ENCODE peak calls at places on chromosomes 16 and 17, in eight cellular contexts. F is OCI-LY7, X is lung, H is heart left ventricle, I is spleen, D is uterus, A is astrocyte, Y is Peyer's patch. U is an unnamed sample. For H3K9me3, the result is how much of the 10 kb centered on the place peaks cover.

GRCh38 chr16:83113811-83114210 is 487.0 kb downstream of the CDH13 start:
- DNase-seq in F (no peak), X (no peak), H (no peak), I (no peak), D (no peak), A (no peak), Y (no peak), U (no peak)

GRCh38 chr16:15759070-15759469 is 97.8 kb downstream of the MYH11 start:
- DNase-seq in F (no peak), X (no peak), H (no peak), I (no peak), D (no peak), A (no peak), Y (no peak), U (no peak)

GRCh38 chr17:40524243-40524965 is 23.0 kb upstream of the TNS4 start:
- DNase-seq in F (no peak), X (no peak), H (no peak), I (peak), D (no peak), A (no peak), Y (peak), U (no peak)

GRCh38 chr16:54098247-54098646 is 188.3 kb downstream of the IRX3 start:
- DNase-seq in F (no peak), X (no peak), H (no peak), I (no peak), D (no peak), A (no peak), Y (no peak), U (no peak)

GRCh38 chr16:49399594-49400364 is 26.2 kb downstream of the C16orf78 start:
- DNase-seq in F (peak), X (no peak), H (no peak), I (no peak), D (no peak), A (no peak), Y (no peak), U (no peak)

GRCh38 chr17:41736983-41737679 is 2.7 kb upstream of the HAP1 start:
- DNase-seq in F (no peak), X (no peak), H (no peak), I (no peak), D (no peak), A (no peak), Y (no peak), U (no peak)

GRCh38 chr17:77501101-77501566 is 360.4 kb downstream of the SEC14L1 start:
- DNase-seq in F (peak), X (no peak), H (no peak), I (peak), D (peak), A (no peak), Y (no peak), U (no peak)

GRCh38 chr17:2138318-2138717 is 83.4 kb downstream of the HIC1 start:
- DNase-seq in F (peak), X (no peak), H (no peak), I (no peak), D (no peak), A (no peak), Y (no peak), U (no peak)

GRCh38 chr17:39195568-39196160 is 1.8 kb downstream of the CACNB1 start:
- DNase-seq in F (peak), X (peak), H (no peak), I (no peak), D (no peak), A (peak), Y (no peak), U (no peak)

GRCh38 chr16:5633845-5634440 is 536.3 kb upstream of the EEF2KMT start:
- DNase-seq in F (peak), X (no peak), H (no peak), I (no peak), D (no peak), A (no peak), Y (no peak), U (no peak)

GRCh38 chr17:27862848-27863247 is 30.3 kb downstream of the LYRM9 start:
- DNase-seq in F (no peak), X (no peak), H (no peak), I (no peak), D (no peak), A (no peak), Y (no peak), U (no peak)

GRCh38 chr17:81914103-81914850 is 3.1 kb upstream of the PCYT2 start:
- DNase-seq in F (no peak), X (no peak), H (no peak), I (no peak), D (no peak), A (no peak), Y (no peak), U (no peak)

GRCh38 chr17:57108656-57109392 is 23.8 kb downstream of the AKAP1 start:
- DNase-seq in F (no peak), X (no peak), H (no peak), I (no peak), D (no peak), A (no peak), Y (peak), U (no peak)

GRCh38 chr17:752620-753219 is 656 bp upstream of the GEMIN4 start:
- DNase-seq in F (no peak), X (peak), H (peak), I (peak), D (peak), A (peak), Y (peak), U (peak)

GRCh38 chr17:78766743-78767294 is 15.3 kb downstream of the CYTH1 start:
- DNase-seq in F (no peak), X (no peak), H (no peak), I (no peak), D (no peak), A (no peak), Y (no peak), U (no peak)
- H3K27ac ChIP-seq in F (no peak), X (no peak), H (no peak), I (peak), D (no peak), A (no peak), Y (no peak), U (no peak)

DNA sequence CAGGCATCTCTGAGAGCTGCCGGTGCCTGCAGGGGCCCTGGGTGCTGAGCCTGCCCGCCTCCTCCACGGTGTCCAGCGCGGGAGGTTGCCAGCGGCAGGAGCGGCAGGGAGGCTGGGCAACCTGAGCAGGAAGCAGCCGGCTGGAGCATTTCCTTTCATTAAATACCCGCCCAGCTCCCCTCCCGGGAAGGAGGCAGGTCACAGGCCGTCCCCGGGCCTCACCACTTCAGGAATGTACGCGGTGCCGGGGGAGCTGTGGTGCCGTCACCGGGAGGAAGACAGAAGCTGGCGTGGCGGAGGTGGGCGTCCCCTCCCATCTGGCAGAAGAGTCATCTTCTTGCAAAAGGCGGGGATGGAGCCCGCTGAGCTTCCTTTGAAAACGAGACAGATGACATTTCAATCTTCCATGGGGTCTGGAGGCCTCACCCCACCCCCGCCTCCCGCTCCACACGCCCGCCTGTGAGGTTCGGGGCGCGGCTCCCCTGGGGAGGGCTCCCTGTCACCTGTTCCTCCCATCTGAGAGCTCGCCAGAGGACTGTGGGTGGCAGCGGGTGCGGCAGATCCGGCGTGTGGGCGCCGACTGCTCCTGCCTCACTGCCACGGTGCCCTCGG is 16.0 kb downstream of the SOX8 start:
- DNase-seq in F (no peak), X (peak), H (no peak), I (no peak), D (no peak), A (peak), Y (no peak), U (peak)
- H3K9me3 ChIP-seq in F (under half), X (under half), H (under half), I (under half), D (under half), A (under half), Y (under half), U (under half)

DNA sequence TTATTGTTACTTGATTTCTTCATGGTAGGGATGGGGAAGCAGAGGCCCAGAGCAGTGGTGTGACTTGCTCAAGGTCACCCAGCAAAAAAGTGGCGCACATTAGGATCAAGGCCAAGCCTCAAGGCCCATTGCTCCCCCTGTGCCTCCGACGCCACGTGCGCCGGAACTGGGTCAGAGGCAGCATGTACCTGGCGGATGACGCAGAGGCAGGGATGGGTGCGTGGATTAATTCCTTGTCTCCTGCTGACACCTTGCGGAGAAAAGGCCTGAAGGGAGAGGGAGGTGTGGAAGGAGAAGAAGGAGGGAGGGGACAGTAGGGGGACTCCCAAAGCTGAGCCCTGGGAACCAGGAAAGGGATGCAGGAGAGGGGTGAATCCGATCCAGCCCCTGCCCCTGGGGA is 18.5 kb downstream of the SBK1 start:
- DNase-seq in F (no peak), X (no peak), H (no peak), I (no peak), D (no peak), A (no peak), Y (no peak), U (no peak)
- H3K4me3 ChIP-seq in F (no peak), X (no peak), H (no peak), I (no peak), D (no peak), A (no peak), Y (no peak), U (no peak)

GRCh38 chr16:12160815-12161550 is 184.4 kb downstream of the SNX29 start:
- DNase-seq in F (no peak), X (no peak), H (no peak), I (peak), D (no peak), A (no peak), Y (no peak), U (no peak)

GRCh38 chr16:12158428-12158827 is 181.9 kb downstream of the SNX29 start:
- DNase-seq in F (no peak), X (no peak), H (no peak), I (peak), D (no peak), A (peak), Y (no peak), U (no peak)

GRCh38 chr16:12159028-12159427 is 182.5 kb downstream of the SNX29 start:
- DNase-seq in F (no peak), X (no peak), H (no peak), I (peak), D (no peak), A (no peak), Y (no peak), U (no peak)

GRCh38 chr16:12160249-12160648 is 183.7 kb downstream of the SNX29 start:
- DNase-seq in F (no peak), X (no peak), H (no peak), I (peak), D (no peak), A (peak), Y (no peak), U (no peak)

GRCh38 chr16:12159672-12160071 is 183.1 kb downstream of the SNX29 start:
- DNase-seq in F (no peak), X (no peak), H (no peak), I (no peak), D (no peak), A (no peak), Y (no peak), U (no peak)
- H3K27ac ChIP-seq in F (no peak), X (no peak), H (no peak), I (no peak), D (no peak), A (peak), Y (no peak), U (no peak)

GRCh38 chr17:52678211-52678610 is 519.7 kb upstream of the CA10 start:
- DNase-seq in F (no peak), X (no peak), H (no peak), I (no peak), D (no peak), A (no peak), Y (no peak), U (no peak)
- H3K9me3 ChIP-seq in F (under half), X (under half), H (under half), I (under half), D (under half), A (under half), Y (under half), U (under half)

U was measured in adrenal gland.